ENCODE peak calls at places on chromosomes 5 and 9, in six cellular contexts. Y is HT-29, R is skeletal muscle cell, W is glutamatergic neuron, D is GM13977, U is B cell. K is an unnamed sample.

GRCh38 chr5:120817044-120817985 is 353.2 kb downstream of the PRR16 start:
- DNase-seq in Y (peak), R (no peak), W (peak), D (no peak), U (no peak), K (no peak)

GRCh38 chr5:110726249-110727024 is at the start of gene TMEM232:
- DNase-seq in Y (peak), R (peak), W (peak), D (no peak), U (peak), K (peak)

GRCh38 chr9:27940535-27940934 is 367.3 kb upstream of the C9orf72 start:
- DNase-seq in Y (no peak), R (no peak), W (no peak), D (no peak), U (no peak), K (no peak)

GRCh38 chr5:1291611-1292080 is 3.2 kb downstream of the TERT start:
- DNase-seq in Y (no peak), R (no peak), W (no peak), D (no peak), U (no peak), K (no peak)

GRCh38 chr5:100889165-100889564 is 13.9 kb downstream of the ST8SIA4 start:
- DNase-seq in Y (no peak), R (no peak), W (no peak), D (no peak), U (no peak), K (no peak)

GRCh38 chr9:84154320-84154719 is 173.7 kb downstream of the RMI1 start:
- DNase-seq in Y (no peak), R (no peak), W (no peak), D (no peak), U (no peak), K (no peak)

GRCh38 chr9:98481676-98482075 is 226.2 kb upstream of the TBC1D2 start:
- DNase-seq in Y (no peak), R (no peak), W (no peak), D (no peak), U (no peak), K (no peak)

GRCh38 chr9:71271602-71272001 is 150.2 kb upstream of the TRPM3 start:
- DNase-seq in Y (no peak), R (no peak), W (no peak), D (no peak), U (no peak), K (no peak)

GRCh38 chr9:42852133-42852532 is 668.7 kb downstream of the SPATA31A6 start:
- DNase-seq in Y (peak), R (no peak), W (peak), D (no peak), U (peak), K (peak)

K was measured in tibial nerve.